ENCODE peak calls at places on chromosome 11, in seven cellular contexts. C is GM23338, F is GM23248, H is hepatocyte, X is HCT116, V is PC-9, A is MM.1S. T is an unnamed sample.

GRCh38 chr11:111469200-111469599 is 43.0 kb downstream of the BTG4 start:
- DNase-seq in A (no peak), X (no peak), V (no peak), F (peak), H (no peak), C (no peak), T (peak)

GRCh38 chr11:11078344-11078743 is 220.5 kb upstream of the ZBED5 start:
- DNase-seq in X (no peak), C (peak), V (no peak), F (peak), A (no peak), H (no peak), T (no peak)

GRCh38 chr11:117217141-117217609 is 14.7 kb downstream of the PCSK7 start:
- DNase-seq in F (no peak), C (no peak), A (no peak), X (no peak), H (no peak), V (no peak), T (peak)

GRCh38 chr11:18312663-18313420 is 9.1 kb downstream of the HPS5 start:
- DNase-seq in F (peak), A (no peak), X (no peak), H (no peak), C (no peak), V (peak), T (peak)

GRCh38 chr11:72871089-72871488 is 56.9 kb downstream of the ATG16L2 start:
- DNase-seq in X (no peak), H (no peak), A (no peak), C (no peak), F (no peak), V (no peak), T (no peak)

GRCh38 chr11:36492724-36493304 is 17.3 kb downstream of the TRAF6 start:
- DNase-seq in F (peak), V (no peak), A (peak), H (peak), C (peak), X (peak), T (no peak)

GRCh38 chr11:39741066-39741465 is 1718.4 kb downstream of the LRRC4C start:
- DNase-seq in H (peak), V (no peak), X (no peak), A (no peak), C (no peak), F (no peak), T (no peak)

GRCh38 chr11:44575288-44575672 is 9.8 kb downstream of the CD82 start:
- DNase-seq in H (no peak), X (no peak), C (no peak), F (peak), V (peak), A (no peak), T (no peak)

GRCh38 chr11:19243143-19243542 is 2.4 kb upstream of the E2F8 start:
- DNase-seq in A (peak), F (no peak), C (no peak), H (no peak), V (no peak), X (no peak), T (no peak)

GRCh38 chr11:74754507-74755255 is 6.0 kb downstream of the RNF169 start:
- DNase-seq in C (no peak), A (no peak), F (peak), X (no peak), V (peak), H (peak), T (peak)

GRCh38 chr11:118922745-118923627 is 2.7 kb downstream of the BCL9L start:
- DNase-seq in X (no peak), F (peak), H (peak), A (no peak), C (no peak), V (no peak), T (no peak)

GRCh38 chr11:88183233-88183632 is 8.0 kb upstream of the RAB38 start:
- DNase-seq in A (no peak), F (no peak), X (no peak), C (no peak), H (no peak), V (peak), T (no peak)

GRCh38 chr11:114133548-114134329 is 74.2 kb downstream of the ZBTB16 start:
- DNase-seq in A (no peak), X (no peak), H (no peak), C (no peak), V (no peak), F (peak), T (no peak)

GRCh38 chr11:2789331-2789730 is 89.5 kb upstream of the KCNQ1OT1 start:
- DNase-seq in A (no peak), V (no peak), C (no peak), H (no peak), F (no peak), X (no peak), T (no peak)

GRCh38 chr11:92594251-92594650 is 369.6 kb downstream of the FAT3 start:
- DNase-seq in A (no peak), C (no peak), V (no peak), H (no peak), X (no peak), F (no peak), T (no peak)

GRCh38 chr11:112554586-112554985 is 293.9 kb upstream of the PLET1 start:
- DNase-seq in X (no peak), F (peak), V (peak), C (no peak), H (no peak), A (no peak), T (no peak)

GRCh38 chr11:37505406-37505805 is 907.4 kb upstream of the RAG2 start:
- DNase-seq in V (peak), A (no peak), X (no peak), F (no peak), C (peak), H (no peak), T (no peak)
- H3K27ac ChIP-seq in V (peak), A (no peak), X (no peak), F (no peak), C (no peak), H (peak), T (peak)

GRCh38 chr11:56910046-56910753 is 78.5 kb upstream of the OR5AK2 start:
- DNase-seq in F (no peak), C (no peak), X (no peak), A (no peak), H (peak), V (no peak), T (no peak)

GRCh38 chr11:56909080-56909479 is 79.6 kb upstream of the OR5AK2 start:
- DNase-seq in V (no peak), F (no peak), H (no peak), X (no peak), C (no peak), A (no peak), T (no peak)

GRCh38 chr11:56910785-56911184 is 77.9 kb upstream of the OR5AK2 start:
- DNase-seq in F (peak), X (no peak), V (no peak), H (peak), A (no peak), C (no peak), T (no peak)

GRCh38 chr11:56911312-56911711 is 77.4 kb upstream of the OR5AK2 start:
- DNase-seq in F (no peak), X (no peak), V (no peak), H (no peak), C (no peak), A (no peak), T (no peak)

DNA sequence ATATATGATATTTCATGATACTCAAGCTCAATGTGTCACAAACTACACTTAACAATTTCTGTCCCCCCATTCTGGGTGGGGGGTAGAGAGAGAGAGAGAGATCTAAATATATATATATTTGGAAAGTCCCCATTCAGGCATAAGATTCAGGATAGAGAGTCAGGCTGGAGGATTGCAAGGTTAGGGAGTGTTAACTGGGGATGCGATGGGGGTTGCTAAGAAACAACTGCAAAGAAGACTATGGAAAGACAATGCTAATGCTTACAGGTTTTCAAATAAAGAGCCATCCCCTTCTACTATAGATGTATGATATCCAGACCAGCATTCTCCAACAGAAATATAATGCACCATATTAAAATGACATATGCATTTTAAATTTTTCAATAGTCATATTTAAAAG is 79.2 kb upstream of the OR5AK2 start:
- DNase-seq in X (no peak), A (no peak), F (no peak), C (no peak), H (no peak), V (no peak), T (no peak)
- H3K4me2 ChIP-seq in X (no peak), A (no peak), F (no peak), C (no peak), H (no peak), V (no peak), T (no peak)

GRCh38 chr11:9761441-9761945 is 97.6 kb downstream of the SWAP70 start:
- DNase-seq in H (no peak), X (no peak), C (no peak), V (no peak), A (no peak), F (no peak), T (peak)
- H3K27ac ChIP-seq in H (no peak), X (no peak), C (no peak), V (no peak), A (no peak), F (no peak), T (no peak)

DNA sequence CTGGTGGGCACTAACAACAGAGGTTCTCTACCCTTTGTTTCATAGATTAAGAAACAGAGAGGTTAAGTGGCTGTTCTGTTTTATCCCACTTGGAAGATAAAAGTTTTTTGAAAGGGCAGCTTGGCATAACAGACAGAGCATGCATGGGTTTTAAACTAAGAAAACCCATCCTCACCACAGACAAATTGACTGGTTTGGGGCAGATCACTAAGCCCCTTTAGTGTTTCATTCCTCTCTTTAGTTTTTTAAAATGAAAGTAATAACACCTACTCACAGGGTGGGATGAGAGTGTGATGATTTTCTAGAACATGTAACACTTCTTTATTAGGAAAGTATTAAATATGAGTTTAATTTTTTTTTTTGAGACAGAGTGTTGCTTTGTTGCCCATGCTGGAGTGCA is 12.3 kb upstream of the RRAS2 start:
- DNase-seq in X (no peak), C (no peak), V (no peak), F (no peak), A (no peak), H (no peak), T (no peak)
- H3K4me2 ChIP-seq in X (no peak), C (no peak), V (no peak), F (no peak), A (no peak), H (no peak), T (no peak)

DNA sequence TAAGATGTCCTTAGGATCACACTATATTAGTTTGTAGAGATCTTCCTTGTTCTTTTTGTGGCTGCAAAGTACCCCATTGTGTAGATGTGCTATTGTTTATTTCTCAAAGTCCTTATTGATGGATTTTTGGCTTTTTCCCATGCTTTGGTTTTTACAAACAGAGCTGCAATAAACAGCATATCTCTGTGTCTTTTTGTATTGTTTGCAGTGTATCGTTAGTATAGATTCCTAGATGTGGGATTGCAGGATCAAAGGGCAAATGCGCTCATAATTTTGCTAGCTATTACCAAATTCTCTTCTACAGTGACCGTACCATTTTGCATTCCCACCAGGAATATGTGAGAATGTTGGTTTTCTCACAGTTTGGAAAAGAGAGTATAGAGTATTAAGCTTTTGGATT is 27.5 kb upstream of the FTH1 start:
- DNase-seq in X (no peak), H (no peak), F (no peak), V (no peak), C (no peak), A (no peak), T (no peak)
- H3K27ac ChIP-seq in X (no peak), H (peak), F (no peak), V (no peak), C (no peak), A (no peak), T (no peak)

DNA sequence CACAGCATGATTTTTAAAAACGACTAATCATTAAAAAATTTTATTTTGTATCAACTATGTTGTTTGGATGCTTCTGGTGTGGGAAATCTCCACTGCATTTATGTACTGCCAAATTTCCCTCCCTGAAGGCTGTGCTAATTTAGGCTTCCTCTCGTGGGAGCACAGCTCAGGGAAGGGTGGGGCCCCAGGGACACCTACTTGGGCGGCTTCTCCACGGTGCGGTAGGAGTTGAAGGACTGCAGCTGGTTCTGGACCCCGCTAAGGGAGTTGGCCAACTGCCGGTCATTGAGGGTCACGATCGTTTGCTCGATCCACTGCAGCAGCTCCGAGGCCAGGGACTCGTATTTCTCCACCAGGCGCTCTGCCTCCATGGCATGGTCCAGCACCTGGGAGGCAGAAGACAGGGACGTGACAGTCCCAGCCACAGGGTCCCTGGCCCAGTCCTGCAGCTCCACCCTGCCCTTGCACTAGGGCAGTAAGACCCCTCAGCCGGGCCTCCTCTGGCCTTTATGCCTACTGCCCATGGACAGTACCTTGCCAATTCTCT is 18.6 kb downstream of the SPTBN2 start:
- DNase-seq in X (no peak), C (no peak), V (no peak), A (no peak), F (no peak), H (no peak), T (no peak)
- H3K4me2 ChIP-seq in X (no peak), C (no peak), V (no peak), A (no peak), F (no peak), H (no peak), T (no peak)

GRCh38 chr11:40759341-40759740 is 700.1 kb downstream of the LRRC4C start:
- DNase-seq in C (no peak), V (no peak), F (no peak), A (no peak), H (no peak), X (no peak), T (no peak)
- H3K27ac ChIP-seq in C (no peak), V (no peak), F (no peak), A (no peak), H (no peak), X (no peak), T (no peak)

GRCh38 chr11:42951266-42951665 is 360.5 kb upstream of the API5 start:
- DNase-seq in X (no peak), C (no peak), A (no peak), F (no peak), V (no peak), H (no peak), T (no peak)

GRCh38 chr11:42947405-42947804 is 364.4 kb upstream of the API5 start:
- DNase-seq in A (no peak), F (no peak), C (no peak), V (no peak), X (no peak), H (no peak), T (no peak)
- H3K4me2 ChIP-seq in A (no peak), F (no peak), C (no peak), V (no peak), X (no peak), H (no peak), T (no peak)

GRCh38 chr11:82996966-82997606 is 74.6 kb downstream of the RAB30 start:
- DNase-seq in A (peak), F (no peak), H (peak), V (no peak), C (no peak), X (no peak), T (peak)
- H3K27ac ChIP-seq in A (peak), F (no peak), H (peak), V (no peak), C (no peak), X (no peak), T (no peak)

GRCh38 chr11:13344818-13345217 is 67.2 kb downstream of the BMAL1 start:
- DNase-seq in H (no peak), V (no peak), X (no peak), C (peak), F (peak), A (no peak), T (no peak)

GRCh38 chr11:13346470-13346869 is 68.9 kb downstream of the BMAL1 start:
- DNase-seq in V (no peak), X (no peak), A (no peak), F (no peak), C (no peak), H (no peak), T (no peak)

GRCh38 chr11:13343931-13344717 is 66.5 kb downstream of the BMAL1 start:
- DNase-seq in F (peak), V (peak), X (no peak), A (peak), H (peak), C (peak), T (peak)

GRCh38 chr11:13341028-13341427 is 63.4 kb downstream of the BMAL1 start:
- DNase-seq in H (no peak), X (no peak), V (no peak), F (no peak), A (no peak), C (no peak), T (no peak)

GRCh38 chr11:13343067-13343466 is 65.5 kb downstream of the BMAL1 start:
- DNase-seq in V (no peak), C (no peak), H (no peak), X (no peak), F (no peak), A (no peak), T (no peak)
- H3K4me2 ChIP-seq in V (no peak), C (no peak), H (no peak), X (no peak), F (no peak), A (no peak), T (no peak)